ENCODE peak calls at places on chromosomes 5 and 9, in eight cellular contexts. M, B, Y, R, T, Z, I and L are unnamed samples.

GRCh38 chr5:127684722-127685467 is 18.3 kb upstream of the CCDC192 start:
- DNase-seq in M (no peak), T (no peak), B (no peak), Y (no peak), R (no peak), I (no peak), Z (no peak), L (no peak)

GRCh38 chr5:69217732-69218568 is 16.7 kb upstream of the CDK7 start:
- DNase-seq in I (peak; percentile 97), Y (peak; percentile 96), M (peak; percentile 98), R (peak; percentile 69), B (peak; percentile 89), T (peak; percentile 99), Z (peak; percentile 88), L (peak; percentile 97)

GRCh38 chr5:96714951-96715451 is 52.8 kb downstream of the CAST start:
- DNase-seq in B (peak; percentile 63), Y (peak; percentile 38), R (no peak), T (peak; percentile 84), I (no peak), Z (peak; percentile 96), M (peak; percentile 31), L (no peak)

GRCh38 chr9:135809166-135809565 is 98.2 kb downstream of the CAMSAP1 start:
- DNase-seq in M (no peak), Y (no peak), I (peak; percentile 35), R (no peak), B (no peak), Z (no peak), T (no peak), L (no peak)

GRCh38 chr5:169460123-169460522 is 123.5 kb upstream of the SPDL1 start:
- DNase-seq in B (no peak), Z (no peak), M (no peak), I (no peak), Y (no peak), R (no peak), T (no peak), L (no peak)

GRCh38 chr5:33364406-33364805 is 76.4 kb upstream of the TARS1 start:
- DNase-seq in Z (no peak), T (no peak), Y (no peak), M (no peak), R (no peak), I (no peak), B (no peak), L (no peak)

GRCh38 chr9:77582572-77583365 is 65.4 kb downstream of the GNA14 start:
- DNase-seq in T (no peak), I (no peak), M (no peak), B (no peak), Y (no peak), Z (no peak), R (no peak), L (no peak)

GRCh38 chr5:160054831-160055230 is 45.9 kb downstream of the TTC1 start:
- DNase-seq in Z (no peak), I (no peak), T (no peak), R (no peak), M (no peak), Y (peak; percentile 58), B (no peak), L (no peak)

GRCh38 chr5:128304791-128305190 is 221.2 kb downstream of the SLC12A2 start:
- DNase-seq in Y (no peak), M (no peak), B (no peak), I (no peak), T (no peak), Z (no peak), R (no peak), L (no peak)

GRCh38 chr9:21728781-21729180 is 73.7 kb upstream of the MTAP start:
- DNase-seq in Y (no peak), T (no peak), I (no peak), M (no peak), Z (no peak), B (no peak), R (no peak), L (no peak)

GRCh38 chr9:129412814-129413536 is 207.9 kb downstream of the C9orf50 start:
- DNase-seq in I (no peak), R (no peak), M (peak; percentile 77), Y (peak; percentile 38), T (peak; percentile 63), Z (no peak), B (peak; percentile 67), L (peak; percentile 62)

GRCh38 chr5:138369706-138370105 is 17.2 kb downstream of the KDM3B start:
- DNase-seq in Y (no peak), T (no peak), I (no peak), R (no peak), Z (no peak), M (no peak), B (no peak), L (no peak)

GRCh38 chr5:139482050-139482889 is at the start of gene STING1:
- DNase-seq in M (peak; percentile 89), B (peak; percentile 85), Z (peak; percentile 63), T (peak; percentile 92), R (peak; percentile 41), I (peak; percentile 93), Y (no peak), L (peak; percentile 70)

GRCh38 chr5:149988126-149988525 is 12.3 kb downstream of the TIGD6 start:
- DNase-seq in T (no peak), B (no peak), R (no peak), Y (no peak), Z (no peak), M (no peak), I (no peak), L (no peak)

GRCh38 chr5:83538788-83539535 is 67.4 kb downstream of the VCAN start:
- DNase-seq in B (no peak), R (peak; percentile 19), T (no peak), Y (no peak), Z (no peak), M (no peak), I (no peak), L (no peak)

GRCh38 chr5:80479713-80480112 is 8.2 kb upstream of the FAM151B start:
- DNase-seq in R (no peak), I (no peak), Z (no peak), B (no peak), T (no peak), Y (no peak), M (no peak), L (no peak)

GRCh38 chr5:167658890-167659289 is 632.6 kb upstream of the WWC1 start:
- DNase-seq in M (no peak), I (no peak), Z (no peak), B (no peak), R (no peak), T (no peak), Y (no peak), L (no peak)

GRCh38 chr5:159680095-159680494 is 236.2 kb upstream of the ADRA1B start:
- DNase-seq in M (no peak), I (no peak), Z (no peak), T (no peak), B (no peak), Y (no peak), R (no peak), L (no peak)

GRCh38 chr5:124555179-124555578 is 191.3 kb downstream of the ZNF608 start:
- DNase-seq in B (no peak), I (no peak), M (no peak), R (no peak), Y (no peak), Z (no peak), T (no peak), L (no peak)

GRCh38 chr5:125032286-125032685 is 285.8 kb upstream of the ZNF608 start:
- DNase-seq in Y (no peak), B (no peak), T (no peak), R (no peak), Z (no peak), I (no peak), M (no peak), L (no peak)

GRCh38 chr5:34511481-34511880 is 144.6 kb upstream of the RAI14 start:
- DNase-seq in I (no peak), Y (no peak), T (no peak), Z (no peak), M (no peak), R (no peak), B (no peak), L (no peak)

GRCh38 chr9:4494337-4494736 is 4.1 kb downstream of the SLC1A1 start:
- DNase-seq in M (no peak), Y (no peak), I (no peak), B (no peak), R (no peak), Z (no peak), T (no peak), L (no peak)

GRCh38 chr5:93305984-93306383 is 275.0 kb downstream of the NR2F1-AS1 start:
- DNase-seq in M (no peak), I (no peak), Y (no peak), T (no peak), Z (no peak), R (no peak), B (no peak), L (no peak)
- H3K4me3 ChIP-seq in M (no peak overlapping the region), I (no peak overlapping the region), Y (no peak overlapping the region), T (no peak overlapping the region), Z (no peak overlapping the region), R (no peak overlapping the region), B (no peak overlapping the region), L (no peak overlapping the region)

GRCh38 chr9:137605146-137606004 is at the start of gene ARRDC1:
- DNase-seq in M (peak; percentile 87), I (peak; percentile 96), Y (peak; percentile 66), T (peak; percentile 96), B (peak; percentile 96), R (peak; percentile 45), Z (peak; percentile 91), L (peak; percentile 85)
- TF ChIP-seq EP300 in M (no peak), I (no peak), Y (no peak), T (no peak), B (no peak), R (no peak), Z (no peak), L (peak; percentile 7)

GRCh38 chr5:132458651-132459030 is 31.9 kb downstream of the IRF1 start:
- DNase-seq in T (no peak), Y (no peak), B (no peak), R (no peak), Z (no peak), I (no peak), M (no peak), L (no peak)
- H3K4me3 ChIP-seq in T (no peak overlapping the region), Y (no peak overlapping the region), B (no peak overlapping the region), R (peak overlapping the region; percentile 26), Z (no peak overlapping the region), I (no peak overlapping the region), M (no peak overlapping the region), L (no peak overlapping the region)

GRCh38 chr5:174093132-174093531 is 47.6 kb downstream of the NSG2 start:
- DNase-seq in T (no peak), Y (no peak), Z (no peak), I (no peak), R (no peak), M (no peak), B (no peak), L (no peak)
- TF ChIP-seq EP300 in T (no peak), Y (no peak), Z (no peak), I (no peak), R (no peak), M (no peak), B (no peak), L (no peak)

DNA sequence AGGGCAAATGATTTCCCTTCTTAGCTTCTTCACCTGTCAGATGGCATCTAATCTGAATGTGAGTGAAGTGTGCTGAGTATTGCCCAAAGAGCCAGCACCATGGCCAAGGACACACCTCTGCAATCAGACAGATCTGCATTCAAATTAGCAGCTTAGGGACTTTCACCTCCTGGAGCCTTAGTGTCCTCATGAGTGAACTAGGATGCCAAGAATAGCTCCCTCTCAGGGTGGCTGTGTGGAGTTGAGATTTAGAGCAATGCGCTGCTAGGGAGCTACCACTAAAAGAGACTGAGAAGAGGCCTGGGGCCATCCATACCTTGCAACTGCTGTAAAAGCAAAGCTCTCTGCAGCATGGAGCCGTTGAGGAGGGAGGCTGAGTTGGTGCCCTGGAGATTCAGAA is 1.4 kb downstream of the CIZ1 start:
- DNase-seq in I (no peak), B (no peak), R (no peak), M (no peak), T (no peak), Y (no peak), Z (no peak), L (no peak)
- H3K4me3 ChIP-seq in I (peak overlapping the region; percentile 92), B (no peak overlapping the region), R (peak overlapping the region; percentile 74), M (no peak overlapping the region), T (no peak overlapping the region), Y (no peak overlapping the region), Z (peak overlapping the region; percentile 95), L (no peak overlapping the region)